ENCODE peak calls at places on chromosomes 16 and 17, in six cellular contexts. One of them, this sample, is unnamed.

GRCh38 chr16:72942021-72942420 is 105.9 kb downstream of the ZFHX3 start:
- DNase-seq in ovary: no peak
- DNase-seq in neural progenitor cell: no peak
- DNase-seq in keratinocyte: no peak
- DNase-seq in IMR-90: no peak
- DNase-seq in right lobe of liver: no peak
- DNase-seq in this sample: no peak

GRCh38 chr16:87127061-87127765 is 190.0 kb downstream of the C16orf95 start:
- DNase-seq in right lobe of liver: no peak
- DNase-seq in neural progenitor cell: no peak
- DNase-seq in ovary: peak; percentile 34
- DNase-seq in IMR-90: peak; percentile 44
- DNase-seq in keratinocyte: no peak
- DNase-seq in this sample: no peak

GRCh38 chr17:74385201-74385600 is 17.9 kb downstream of the GPR142 start:
- DNase-seq in right lobe of liver: no peak
- DNase-seq in keratinocyte: no peak
- DNase-seq in neural progenitor cell: no peak
- DNase-seq in ovary: no peak
- DNase-seq in IMR-90: no peak
- DNase-seq in this sample: no peak

GRCh38 chr16:70290949-70291519 is 1.7 kb upstream of the AARS1 start:
- DNase-seq in ovary: no peak
- DNase-seq in right lobe of liver: no peak
- DNase-seq in keratinocyte: no peak
- DNase-seq in neural progenitor cell: no peak
- DNase-seq in IMR-90: peak; percentile 72
- DNase-seq in this sample: no peak

GRCh38 chr17:39177256-39177655 is 11.3 kb upstream of the ARL5C start:
- DNase-seq in IMR-90: no peak
- DNase-seq in neural progenitor cell: peak; percentile 66
- DNase-seq in ovary: no peak
- DNase-seq in keratinocyte: no peak
- DNase-seq in right lobe of liver: no peak
- DNase-seq in this sample: no peak

GRCh38 chr17:27519550-27519949 is 63.3 kb downstream of the KSR1 start:
- DNase-seq in ovary: no peak
- DNase-seq in IMR-90: no peak
- DNase-seq in right lobe of liver: no peak
- DNase-seq in neural progenitor cell: no peak
- DNase-seq in keratinocyte: no peak
- DNase-seq in this sample: no peak

GRCh38 chr17:35238817-35239216 is 4.1 kb upstream of the SLFN5 start:
- DNase-seq in IMR-90: peak; percentile 78
- DNase-seq in keratinocyte: no peak
- DNase-seq in right lobe of liver: no peak
- DNase-seq in ovary: no peak
- DNase-seq in neural progenitor cell: no peak
- DNase-seq in this sample: no peak

GRCh38 chr17:81821603-81822311 is 11.3 kb downstream of the MCRIP1 start:
- DNase-seq in right lobe of liver: peak; percentile 94
- DNase-seq in IMR-90: peak; percentile 29
- DNase-seq in neural progenitor cell: no peak
- DNase-seq in ovary: peak; percentile 64
- DNase-seq in keratinocyte: no peak
- DNase-seq in this sample: no peak

GRCh38 chr17:9436629-9437028 is 139.0 kb downstream of the STX8 start:
- DNase-seq in IMR-90: no peak
- DNase-seq in keratinocyte: no peak
- DNase-seq in ovary: no peak
- DNase-seq in neural progenitor cell: no peak
- DNase-seq in right lobe of liver: no peak
- DNase-seq in this sample: no peak

GRCh38 chr16:66326995-66327513 is 39.4 kb upstream of the CDH5 start:
- DNase-seq in ovary: no peak
- DNase-seq in neural progenitor cell: no peak
- DNase-seq in right lobe of liver: no peak
- DNase-seq in IMR-90: no peak
- DNase-seq in keratinocyte: no peak
- DNase-seq in this sample: no peak

GRCh38 chr16:31157136-31157535 is 7.3 kb upstream of the PRSS36 start:
- DNase-seq in keratinocyte: no peak
- DNase-seq in right lobe of liver: no peak
- DNase-seq in ovary: no peak
- DNase-seq in neural progenitor cell: no peak
- DNase-seq in IMR-90: no peak
- DNase-seq in this sample: no peak

GRCh38 chr17:50388728-50389127 is 8.6 kb downstream of the LRRC59 start:
- DNase-seq in neural progenitor cell: no peak
- DNase-seq in ovary: no peak
- DNase-seq in IMR-90: no peak
- DNase-seq in keratinocyte: no peak
- DNase-seq in right lobe of liver: no peak
- DNase-seq in this sample: no peak

GRCh38 chr16:81616321-81617020 is 162.6 kb upstream of the PLCG2 start:
- DNase-seq in right lobe of liver: no peak
- DNase-seq in IMR-90: peak; percentile 63
- DNase-seq in keratinocyte: no peak
- DNase-seq in neural progenitor cell: peak; percentile 35
- DNase-seq in ovary: peak; percentile 42
- DNase-seq in this sample: no peak

GRCh38 chr17:59377410-59377809 is 46.0 kb downstream of the YPEL2 start:
- DNase-seq in ovary: no peak
- DNase-seq in IMR-90: peak; percentile 49
- DNase-seq in keratinocyte: no peak
- DNase-seq in right lobe of liver: peak; percentile 55
- DNase-seq in neural progenitor cell: no peak
- DNase-seq in this sample: no peak

GRCh38 chr17:4406386-4406785 is 27.4 kb upstream of the SPNS3 start:
- DNase-seq in IMR-90: no peak
- DNase-seq in neural progenitor cell: no peak
- DNase-seq in ovary: no peak
- DNase-seq in right lobe of liver: no peak
- DNase-seq in keratinocyte: no peak
- DNase-seq in this sample: no peak

GRCh38 chr17:31739300-31739699 is 119.7 kb downstream of the COPRS start:
- DNase-seq in IMR-90: peak; percentile 91
- DNase-seq in ovary: no peak
- DNase-seq in neural progenitor cell: no peak
- DNase-seq in right lobe of liver: no peak
- DNase-seq in keratinocyte: no peak
- DNase-seq in this sample: peak; percentile 76

GRCh38 chr17:60901806-60902205 is 224.2 kb downstream of the BCAS3 start:
- DNase-seq in neural progenitor cell: no peak
- DNase-seq in IMR-90: peak; percentile 81
- DNase-seq in keratinocyte: no peak
- DNase-seq in right lobe of liver: no peak
- DNase-seq in ovary: no peak
- DNase-seq in this sample: peak; percentile 14

GRCh38 chr16:87964049-87964448 is 12.8 kb downstream of the BANP start:
- DNase-seq in neural progenitor cell: no peak
- DNase-seq in right lobe of liver: no peak
- DNase-seq in IMR-90: no peak
- DNase-seq in keratinocyte: no peak
- DNase-seq in ovary: no peak
- DNase-seq in this sample: no peak

GRCh38 chr16:19583665-19584300 is 28.3 kb downstream of the VPS35L start:
- DNase-seq in right lobe of liver: no peak
- DNase-seq in ovary: peak; percentile 36
- DNase-seq in IMR-90: peak; percentile 55
- DNase-seq in keratinocyte: peak; percentile 15
- DNase-seq in neural progenitor cell: peak; percentile 56
- DNase-seq in this sample: no peak

GRCh38 chr16:47732122-47732805 is 271.1 kb downstream of the PHKB start:
- DNase-seq in IMR-90: peak; percentile 98
- DNase-seq in neural progenitor cell: no peak
- DNase-seq in keratinocyte: peak; percentile 72
- DNase-seq in right lobe of liver: no peak
- DNase-seq in ovary: no peak
- DNase-seq in this sample: peak; percentile 82

GRCh38 chr16:19502395-19503131 is 19.3 kb downstream of the GDE1 start:
- DNase-seq in keratinocyte: peak; percentile 38
- DNase-seq in neural progenitor cell: peak; percentile 85
- DNase-seq in ovary: peak; percentile 72
- DNase-seq in right lobe of liver: peak; percentile 78
- DNase-seq in IMR-90: peak; percentile 73
- DNase-seq in this sample: no peak

GRCh38 chr16:11615756-11616447 is 29.2 kb upstream of the LITAF start:
- DNase-seq in keratinocyte: no peak
- DNase-seq in right lobe of liver: no peak
- DNase-seq in IMR-90: peak; percentile 41
- DNase-seq in ovary: no peak
- DNase-seq in neural progenitor cell: no peak
- DNase-seq in this sample: no peak

GRCh38 chr17:50708050-50709000 is 611 bp upstream of the ANKRD40 start:
- DNase-seq in IMR-90: no peak
- DNase-seq in neural progenitor cell: no peak
- DNase-seq in keratinocyte: no peak
- DNase-seq in right lobe of liver: no peak
- DNase-seq in ovary: no peak
- DNase-seq in this sample: no peak

GRCh38 chr16:54174201-54174600 is 112.4 kb downstream of the IRX3 start:
- DNase-seq in IMR-90: no peak
- DNase-seq in keratinocyte: no peak
- DNase-seq in neural progenitor cell: peak; percentile 12
- DNase-seq in right lobe of liver: no peak
- DNase-seq in ovary: no peak
- DNase-seq in this sample: no peak

GRCh38 chr16:80123189-80123588 is 417.6 kb upstream of the DYNLRB2 start:
- DNase-seq in neural progenitor cell: no peak
- DNase-seq in right lobe of liver: no peak
- DNase-seq in ovary: no peak
- DNase-seq in IMR-90: no peak
- DNase-seq in keratinocyte: no peak
- DNase-seq in this sample: no peak

GRCh38 chr17:64327201-64327930 is 63.3 kb downstream of the PECAM1 start:
- DNase-seq in neural progenitor cell: no peak
- DNase-seq in ovary: peak; percentile 82
- DNase-seq in IMR-90: no peak
- DNase-seq in right lobe of liver: no peak
- DNase-seq in keratinocyte: no peak
- DNase-seq in this sample: no peak

GRCh38 chr16:9015489-9015888 is 51.8 kb upstream of the USP7 start:
- DNase-seq in keratinocyte: no peak
- DNase-seq in right lobe of liver: no peak
- DNase-seq in ovary: no peak
- DNase-seq in IMR-90: no peak
- DNase-seq in neural progenitor cell: no peak
- DNase-seq in this sample: no peak

GRCh38 chr16:9012330-9012729 is 48.6 kb upstream of the USP7 start:
- DNase-seq in keratinocyte: no peak
- DNase-seq in IMR-90: no peak
- DNase-seq in neural progenitor cell: no peak
- DNase-seq in right lobe of liver: no peak
- DNase-seq in ovary: no peak
- DNase-seq in this sample: no peak

GRCh38 chr16:9014389-9014788 is 50.7 kb upstream of the USP7 start:
- DNase-seq in keratinocyte: no peak
- DNase-seq in right lobe of liver: no peak
- DNase-seq in neural progenitor cell: no peak
- DNase-seq in IMR-90: no peak
- DNase-seq in ovary: no peak
- DNase-seq in this sample: no peak

GRCh38 chr16:9013508-9013864 is 49.8 kb upstream of the USP7 start:
- DNase-seq in neural progenitor cell: no peak
- DNase-seq in right lobe of liver: no peak
- DNase-seq in keratinocyte: no peak
- DNase-seq in IMR-90: no peak
- DNase-seq in ovary: no peak
- DNase-seq in this sample: no peak

GRCh38 chr16:9012848-9013507 is 49.3 kb upstream of the USP7 start:
- DNase-seq in right lobe of liver: no peak
- DNase-seq in IMR-90: no peak
- DNase-seq in keratinocyte: no peak
- DNase-seq in neural progenitor cell: peak; percentile 81
- DNase-seq in ovary: no peak
- DNase-seq in this sample: no peak
- TF ChIP-seq CTCF in right lobe of liver: no peak
- TF ChIP-seq CTCF in IMR-90: peak; percentile 24
- TF ChIP-seq CTCF in keratinocyte: peak; percentile 16
- TF ChIP-seq CTCF in neural progenitor cell: peak; percentile 50
- TF ChIP-seq CTCF in ovary: no peak
- TF ChIP-seq CTCF in this sample: peak; percentile 26

DNA sequence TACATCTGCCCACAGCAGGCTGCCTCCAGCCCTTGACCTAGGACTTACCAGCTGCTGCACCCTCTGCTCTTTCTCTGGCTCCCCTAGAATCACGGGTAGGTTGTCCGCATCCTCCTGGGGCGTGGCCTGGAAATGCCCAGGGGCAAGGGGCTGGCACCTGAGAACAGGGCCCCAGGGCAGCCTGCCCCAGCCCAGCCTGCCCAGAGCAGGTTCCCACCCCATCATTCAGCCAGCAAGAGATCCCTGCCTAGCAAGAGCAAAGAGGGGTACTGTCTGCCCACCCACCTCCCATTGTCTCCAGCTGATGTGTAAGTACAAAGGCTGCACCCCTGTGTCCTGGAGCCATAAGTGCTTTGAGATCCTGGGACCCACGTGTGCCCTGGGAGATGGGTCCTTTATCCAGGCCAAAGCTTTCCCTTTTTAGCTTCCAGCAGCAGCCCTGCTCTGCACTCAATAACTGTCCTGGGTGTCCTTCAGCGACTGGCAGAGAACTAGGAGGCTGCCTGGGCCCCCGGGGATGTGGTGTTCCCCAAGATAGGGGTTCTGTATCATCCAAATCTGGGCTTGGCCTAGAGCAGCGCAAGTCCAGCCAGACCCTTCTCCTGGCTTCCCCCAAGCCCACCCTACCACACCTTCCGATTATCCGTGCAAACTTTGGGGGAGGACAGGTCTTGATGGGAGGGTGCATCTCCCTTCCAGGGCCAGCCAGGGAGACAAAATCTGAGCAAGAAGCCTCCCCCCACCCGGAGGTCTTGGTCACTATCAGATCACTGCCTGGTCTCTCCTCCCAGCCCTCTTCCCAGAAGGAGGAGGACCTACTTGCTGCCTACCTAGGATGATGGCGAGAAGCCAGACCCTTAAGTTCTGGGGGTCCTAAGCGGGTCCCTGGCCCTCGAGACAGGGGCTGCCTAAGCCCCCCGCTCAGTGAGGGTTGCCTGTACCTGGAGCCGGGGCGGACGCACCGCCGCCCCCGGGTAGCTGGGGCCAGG is 4.9 kb downstream of the TSPOAP1 start:
- DNase-seq in right lobe of liver: no peak
- DNase-seq in neural progenitor cell: no peak
- DNase-seq in keratinocyte: no peak
- DNase-seq in IMR-90: no peak
- DNase-seq in ovary: no peak
- DNase-seq in this sample: no peak
- H3K4me3 ChIP-seq in right lobe of liver: peak overlapping the region; percentile 69
- H3K4me3 ChIP-seq in neural progenitor cell: peak overlapping the region; percentile 78
- H3K4me3 ChIP-seq in keratinocyte: no peak overlapping the region
- H3K4me3 ChIP-seq in IMR-90: peak overlapping the region; percentile 62
- H3K4me3 ChIP-seq in ovary: peak overlapping the region; percentile 61
- H3K4me3 ChIP-seq in this sample: peak overlapping the region; percentile 57

GRCh38 chr17:76063880-76064546 is 8.3 kb downstream of the SRP68 start:
- DNase-seq in keratinocyte: no peak
- DNase-seq in right lobe of liver: no peak
- DNase-seq in ovary: no peak
- DNase-seq in IMR-90: no peak
- DNase-seq in neural progenitor cell: no peak
- DNase-seq in this sample: no peak
- H3K36me3 ChIP-seq in keratinocyte: peaks cover 40% of the 10 kb centered on the region
- H3K36me3 ChIP-seq in right lobe of liver: peaks cover 36% of the 10 kb centered on the region
- H3K36me3 ChIP-seq in ovary: no peaks in the 10 kb centered on the region
- H3K36me3 ChIP-seq in IMR-90: peaks cover 69% of the 10 kb centered on the region
- H3K36me3 ChIP-seq in neural progenitor cell: peaks cover 6% of the 10 kb centered on the region
- H3K36me3 ChIP-seq in this sample: peaks cover 23% of the 10 kb centered on the region

GRCh38 chr17:72726936-72727335 is 365.6 kb downstream of the SLC39A11 start:
- DNase-seq in neural progenitor cell: no peak
- DNase-seq in IMR-90: peak; percentile 77
- DNase-seq in keratinocyte: no peak
- DNase-seq in right lobe of liver: no peak
- DNase-seq in ovary: no peak
- DNase-seq in this sample: no peak
- TF ChIP-seq CTCF in neural progenitor cell: no peak
- TF ChIP-seq CTCF in IMR-90: peak; percentile 15
- TF ChIP-seq CTCF in keratinocyte: peak; percentile 8
- TF ChIP-seq CTCF in right lobe of liver: no peak
- TF ChIP-seq CTCF in ovary: no peak
- TF ChIP-seq CTCF in this sample: no peak

This sample was measured in BJ.